ENCODE peak calls at places on chromosomes 12 and 14, in nine cellular contexts. G is mesendoderm, S is IMR-90, J is K562, C is fibroblast of lung, L is adipocyte, H is neural progenitor cell, K is kidney, B is H9. P is an unnamed sample.

GRCh38 chr14:97524579-97525319 is 727.6 kb downstream of the VRK1 start:
- DNase-seq in B (no peak), S (no peak), H (no peak), K (no peak), L (no peak), C (no peak), J (no peak), G (no peak), P (peak)

GRCh38 chr12:29455087-29455486 is 42.4 kb downstream of the OVCH1 start:
- DNase-seq in L (no peak), G (no peak), C (no peak), H (no peak), S (no peak), B (no peak), J (no peak), K (no peak), P (no peak)

GRCh38 chr12:113647048-113647447 is 175.4 kb upstream of the LHX5 start:
- DNase-seq in L (no peak), B (no peak), C (no peak), K (no peak), S (no peak), H (peak), G (no peak), J (no peak), P (peak)

GRCh38 chr14:75984674-75985073 is 889 bp upstream of the IFT43 start:
- DNase-seq in C (no peak), K (no peak), G (no peak), S (no peak), J (no peak), H (no peak), B (no peak), L (no peak), P (no peak)

GRCh38 chr12:5244513-5244972 is 187.4 kb upstream of the NTF3 start:
- DNase-seq in C (no peak), S (no peak), L (no peak), G (peak), K (no peak), B (peak), H (peak), J (peak), P (no peak)

GRCh38 chr12:88142610-88142991 is 494 bp downstream of the TMTC3 start:
- DNase-seq in H (peak), C (no peak), G (peak), L (no peak), B (peak), J (no peak), S (no peak), K (peak), P (peak)

GRCh38 chr14:61485670-61486069 is 164.3 kb downstream of the PRKCH start:
- DNase-seq in K (no peak), C (no peak), S (no peak), J (no peak), L (no peak), B (no peak), H (no peak), G (no peak), P (no peak)

GRCh38 chr14:67393689-67394088 is 18.3 kb downstream of the PLEK2 start:
- DNase-seq in G (no peak), B (no peak), S (no peak), H (no peak), K (no peak), J (no peak), C (no peak), L (no peak), P (no peak)

GRCh38 chr12:120797677-120798642 is 72.3 kb downstream of the ACADS start:
- DNase-seq in K (no peak), J (no peak), H (no peak), C (no peak), B (no peak), L (no peak), S (no peak), G (peak), P (no peak)

GRCh38 chr14:31937730-31938346 is 139.3 kb upstream of the ARHGAP5 start:
- DNase-seq in S (peak), C (peak), H (no peak), G (peak), B (no peak), J (peak), L (peak), K (no peak), P (peak)

GRCh38 chr12:1993871-1994371 is 10.3 kb downstream of the DCP1B start:
- DNase-seq in C (peak), S (peak), G (no peak), J (no peak), H (no peak), L (peak), B (no peak), K (no peak), P (no peak)

GRCh38 chr12:82687020-82687951 is 580 bp downstream of the TMTC2 start:
- DNase-seq in C (peak), L (peak), B (peak), S (peak), H (peak), J (no peak), G (peak), K (peak), P (no peak)

GRCh38 chr14:50231475-50232275 is at the start of gene SOS2:
- DNase-seq in K (peak), G (peak), C (peak), L (peak), H (peak), J (peak), S (peak), B (peak), P (peak)

GRCh38 chr14:23344481-23344880 is 8.2 kb downstream of the SLC22A17 start:
- DNase-seq in S (no peak), G (no peak), J (no peak), B (no peak), L (no peak), C (no peak), H (no peak), K (no peak), P (no peak)

GRCh38 chr12:108939594-108939993 is 59.7 kb downstream of the DAO start:
- DNase-seq in K (no peak), L (no peak), G (peak), J (peak), B (peak), C (peak), H (peak), S (peak), P (peak)

GRCh38 chr14:74955229-74955999 is at the start of gene PGF:
- DNase-seq in C (no peak), B (peak), S (no peak), G (peak), K (peak), L (peak), J (peak), H (peak), P (no peak)

GRCh38 chr12:109289004-109289403 is 20.1 kb downstream of the FOXN4 start:
- DNase-seq in L (no peak), B (no peak), G (no peak), J (no peak), K (no peak), H (no peak), S (no peak), C (peak), P (no peak)

GRCh38 chr14:103315941-103316340 is 18.1 kb upstream of the EIF5 start:
- DNase-seq in S (no peak), L (no peak), J (no peak), C (no peak), G (no peak), B (no peak), H (no peak), K (no peak), P (no peak)

GRCh38 chr14:103960457-103960856 is 18.1 kb upstream of the RD3L start:
- DNase-seq in L (no peak), H (no peak), B (no peak), C (no peak), G (no peak), K (no peak), S (no peak), J (no peak), P (no peak)

GRCh38 chr12:64551676-64552075 is 58.6 kb upstream of the RASSF3 start:
- DNase-seq in G (no peak), J (no peak), K (no peak), H (no peak), C (no peak), S (no peak), B (no peak), L (no peak), P (no peak)

DNA sequence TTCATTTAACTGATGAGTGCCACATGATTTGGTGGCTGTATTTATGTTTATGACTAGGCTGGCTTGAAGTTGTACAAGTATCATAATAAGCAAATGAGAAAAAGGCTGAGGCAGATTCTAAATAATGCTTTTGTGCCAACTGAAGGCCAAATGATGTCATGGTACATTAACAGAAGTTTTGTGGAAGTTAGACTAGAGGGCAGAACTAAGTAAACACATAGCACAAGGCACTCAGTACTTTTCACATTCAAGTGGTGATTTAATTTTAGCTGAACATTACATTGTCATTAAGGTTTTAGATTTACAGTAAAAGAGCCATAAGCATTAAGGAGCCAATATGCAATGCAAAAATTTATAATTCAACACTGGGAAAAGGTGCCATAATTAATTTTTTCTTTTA is 21.1 kb downstream of the PPP1CC start:
- DNase-seq in B (no peak), L (peak), S (no peak), C (no peak), G (no peak), J (no peak), K (no peak), H (no peak), P (no peak)
- H3K9ac ChIP-seq in B (no peak), L (no peak), S (no peak), C (no peak), G (no peak), J (no peak), K (no peak), H (no peak), P (no peak)

GRCh38 chr12:92432724-92433281 is 270.0 kb upstream of the PLEKHG7 start:
- DNase-seq in G (no peak), B (no peak), K (no peak), S (no peak), J (no peak), H (no peak), L (no peak), C (no peak), P (no peak)
- H3K9ac ChIP-seq in G (no peak), B (no peak), K (no peak), S (no peak), J (no peak), H (no peak), L (no peak), C (no peak), P (no peak)

GRCh38 chr14:65224799-65225198 is 122.5 kb upstream of the MAX start:
- DNase-seq in L (no peak), J (no peak), B (no peak), H (no peak), C (no peak), S (no peak), G (no peak), K (no peak), P (peak)

GRCh38 chr14:65223636-65224035 is 121.3 kb upstream of the MAX start:
- DNase-seq in J (no peak), H (no peak), S (no peak), B (no peak), G (no peak), K (no peak), C (no peak), L (no peak), P (no peak)

GRCh38 chr14:65219353-65219752 is 117.0 kb upstream of the MAX start:
- DNase-seq in G (no peak), C (no peak), K (no peak), S (no peak), H (no peak), B (no peak), J (no peak), L (no peak), P (no peak)

GRCh38 chr14:65225299-65226159 is 123.2 kb upstream of the MAX start:
- DNase-seq in H (no peak), L (no peak), J (no peak), B (no peak), K (no peak), S (no peak), C (no peak), G (no peak), P (no peak)

GRCh38 chr14:65222434-65222833 is 120.1 kb upstream of the MAX start:
- DNase-seq in C (peak), G (peak), S (peak), K (no peak), H (peak), J (peak), L (peak), B (peak), P (peak)
- H3K9ac ChIP-seq in C (no peak), G (no peak), S (no peak), K (no peak), H (no peak), J (no peak), L (peak), B (no peak), P (no peak)

GRCh38 chr12:53069621-53070410 is 9.4 kb downstream of the SPRYD3 start:
- DNase-seq in K (peak), L (peak), S (no peak), J (no peak), G (no peak), C (no peak), B (peak), H (no peak), P (no peak)

GRCh38 chr12:53074290-53074998 is 4.7 kb downstream of the SPRYD3 start:
- DNase-seq in H (no peak), C (no peak), S (no peak), J (no peak), B (no peak), G (no peak), K (peak), L (no peak), P (no peak)

GRCh38 chr12:53073881-53074280 is 5.3 kb downstream of the SPRYD3 start:
- DNase-seq in J (no peak), K (no peak), G (no peak), C (no peak), B (no peak), H (no peak), L (no peak), S (no peak), P (no peak)

GRCh38 chr12:53070901-53071492 is 8.2 kb downstream of the SPRYD3 start:
- DNase-seq in B (peak), G (peak), L (no peak), S (no peak), H (no peak), K (peak), J (no peak), C (no peak), P (no peak)

DNA sequence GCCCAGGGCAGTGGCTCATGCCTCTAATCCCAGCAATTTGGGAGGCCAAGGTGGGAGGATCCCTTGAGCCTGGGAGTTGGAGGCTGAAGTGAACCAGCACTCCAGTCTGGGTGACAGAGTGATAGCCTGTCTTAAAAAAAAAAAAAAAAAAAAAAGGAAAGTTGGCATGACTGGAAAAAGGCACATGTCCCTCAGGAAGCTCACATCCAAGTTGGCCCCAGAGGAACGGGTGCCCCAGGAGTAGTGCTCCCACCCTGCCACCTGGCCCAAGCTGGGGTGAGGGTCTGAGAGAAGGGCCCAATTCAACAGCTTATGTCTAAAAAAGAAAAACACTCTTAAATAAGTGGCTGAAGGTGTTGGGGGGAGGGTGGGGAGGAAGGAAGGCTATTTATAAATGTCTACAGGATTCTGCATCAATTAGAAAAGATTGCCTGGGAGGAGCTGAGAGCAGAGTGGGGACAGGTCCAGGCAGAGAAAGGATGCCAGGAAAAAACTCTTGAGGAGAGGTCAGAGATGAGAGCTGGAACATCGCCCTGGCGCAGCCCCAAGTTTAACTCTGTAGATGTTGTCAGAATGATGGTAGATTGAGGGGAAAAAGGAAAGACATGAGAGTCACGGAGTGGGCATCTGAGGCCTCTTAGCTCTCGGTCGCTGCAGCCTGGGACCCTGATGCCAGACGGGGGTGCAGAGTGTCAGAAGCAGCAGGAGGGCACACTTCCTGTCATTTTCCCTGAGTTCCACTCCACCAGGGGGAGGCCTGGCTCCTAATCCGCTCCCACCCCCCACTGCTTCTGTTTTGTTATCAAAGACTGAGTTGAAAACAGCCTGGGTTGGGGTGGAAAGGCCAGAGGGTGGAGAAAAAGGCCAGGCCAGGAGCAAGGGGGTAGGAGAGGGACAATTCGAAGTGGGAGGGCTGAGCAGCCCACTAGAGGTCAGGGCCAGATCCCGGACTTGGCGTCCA is 7.3 kb downstream of the SPRYD3 start:
- DNase-seq in K (peak), H (peak), J (peak), G (peak), C (peak), S (peak), B (peak), L (no peak), P (no peak)
- H3K9ac ChIP-seq in K (no peak), H (no peak), J (peak), G (no peak), C (no peak), S (peak), B (no peak), L (peak), P (no peak)

DNA sequence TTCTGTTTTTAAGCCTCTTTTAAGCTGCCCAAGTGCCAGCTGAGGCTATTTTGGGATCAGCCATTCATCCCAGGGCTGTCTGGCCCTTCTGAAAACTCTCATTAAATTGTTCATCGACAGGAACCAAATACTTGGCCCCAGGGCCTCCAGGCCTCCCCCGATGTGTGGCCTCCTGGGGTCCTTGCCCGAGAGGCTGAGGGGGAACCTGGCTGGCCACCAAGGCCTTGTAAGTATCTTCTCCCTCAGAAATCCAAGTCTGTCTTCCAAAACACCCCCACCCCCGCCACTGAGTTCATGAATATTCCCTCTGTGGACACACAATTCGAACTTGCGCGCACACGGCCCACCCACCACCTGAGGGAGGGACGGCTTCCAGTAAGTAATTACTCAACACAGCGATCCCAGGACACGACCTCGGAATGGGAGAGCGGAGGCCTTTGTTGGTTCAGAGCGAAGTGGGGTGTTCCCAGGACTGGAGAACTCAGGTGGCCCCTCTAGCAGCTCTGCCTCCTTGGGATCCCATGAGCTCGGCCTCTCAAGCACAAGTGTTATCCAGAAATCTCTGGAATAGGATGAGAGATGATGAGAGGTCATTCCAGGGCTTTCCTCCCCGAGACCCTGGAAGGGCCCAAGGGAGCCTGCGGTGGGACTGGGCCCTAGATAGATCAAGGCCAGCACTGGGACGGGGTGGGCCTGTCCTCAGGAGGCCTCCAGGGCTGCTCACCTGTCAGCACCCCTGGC is 218.8 kb upstream of the RTL1 start:
- DNase-seq in H (no peak), G (no peak), S (no peak), L (no peak), K (peak), J (no peak), B (no peak), C (no peak), P (no peak)
- H3K9ac ChIP-seq in H (no peak), G (no peak), S (no peak), L (no peak), K (no peak), J (no peak), B (no peak), C (no peak), P (peak)